ENCODE peak calls at places on chromosomes 2 and 18, in six cellular contexts. Y is cardiac fibroblast, G is astrocyte of the spinal cord, U is AG10803, Z is RWPE1, R is fibroblast of the aortic adventitia. L is an unnamed sample.

GRCh38 chr2:127165539-127165935 is 54.6 kb downstream of the CYP27C1 start:
- DNase-seq in U (no peak), R (no peak), Y (no peak), G (no peak), Z (no peak), L (no peak)

GRCh38 chr2:165953306-165953654 is 296 bp downstream of the TTC21B start:
- DNase-seq in G (no peak), Y (no peak), Z (no peak), R (no peak), U (no peak), L (no peak)

GRCh38 chr2:118221952-118222594 is 133.8 kb downstream of the INSIG2 start:
- DNase-seq in U (peak), Z (peak), R (peak), G (peak), Y (peak), L (no peak)

GRCh38 chr18:70490008-70490933 is 201.4 kb downstream of the SOCS6 start:
- DNase-seq in U (peak), Z (peak), G (peak), R (peak), Y (peak), L (no peak)

GRCh38 chr2:230218411-230218810 is 1.4 kb downstream of the SP110 start:
- DNase-seq in R (no peak), Y (no peak), Z (no peak), U (no peak), G (no peak), L (no peak)

GRCh38 chr2:223856021-223856420 is 18.6 kb upstream of the AP1S3 start:
- DNase-seq in G (no peak), U (no peak), Z (no peak), R (peak), Y (no peak), L (no peak)

GRCh38 chr2:180622122-180622918 is 358.1 kb upstream of the UBE2E3 start:
- DNase-seq in U (peak), G (peak), R (peak), Z (no peak), Y (peak), L (no peak)

GRCh38 chr2:159684796-159685195 is 27.5 kb upstream of the MARCHF7 start:
- DNase-seq in Z (peak), R (peak), U (peak), G (peak), Y (peak), L (no peak)

GRCh38 chr2:42875880-42876279 is 83.5 kb upstream of the HAAO start:
- DNase-seq in Z (no peak), Y (no peak), U (no peak), G (no peak), R (no peak), L (peak)

GRCh38 chr2:169276045-169276444 is 86.3 kb downstream of the LRP2 start:
- DNase-seq in Z (no peak), U (no peak), G (no peak), Y (peak), R (no peak), L (no peak)

GRCh38 chr2:118807668-118808428 is 39.6 kb downstream of the EN1 start:
- DNase-seq in Z (no peak), R (no peak), G (no peak), U (no peak), Y (no peak), L (no peak)

GRCh38 chr2:98088261-98088660 is 1.3 kb downstream of the VWA3B start:
- DNase-seq in Z (no peak), U (no peak), Y (no peak), G (no peak), R (no peak), L (no peak)

GRCh38 chr2:176188218-176188968 is at the start of gene HOXD1:
- DNase-seq in G (no peak), Y (no peak), Z (peak), R (no peak), U (peak), L (no peak)

GRCh38 chr2:75464348-75464946 is 96.3 kb downstream of the EVA1A start:
- DNase-seq in R (peak), G (peak), Y (peak), Z (peak), U (peak), L (no peak)

GRCh38 chr18:48546411-48546810 is 7.6 kb downstream of the CTIF start:
- DNase-seq in Z (no peak), Y (peak), R (peak), G (peak), U (peak), L (no peak)

GRCh38 chr2:233153146-233153798 is 93.1 kb downstream of the INPP5D start:
- DNase-seq in Z (no peak), G (no peak), R (no peak), Y (no peak), U (no peak), L (no peak)

GRCh38 chr2:151315381-151315903 is 26.0 kb upstream of the NMI start:
- DNase-seq in Z (no peak), G (peak), Y (peak), U (peak), R (peak), L (no peak)

GRCh38 chr2:181813963-181814565 is 77.5 kb upstream of the ITPRID2 start:
- DNase-seq in R (peak), Z (no peak), U (peak), Y (peak), G (peak), L (no peak)

GRCh38 chr2:65199891-65200290 is 27.7 kb upstream of the ACTR2 start:
- DNase-seq in U (peak), R (no peak), Y (peak), Z (no peak), G (peak), L (no peak)

GRCh38 chr2:164896634-164897033 is 55.0 kb upstream of the COBLL1 start:
- DNase-seq in R (peak), Z (peak), G (peak), Y (peak), U (peak), L (no peak)

GRCh38 chr2:110790907-110791306 is 58.5 kb downstream of the ACOXL start:
- DNase-seq in R (no peak), Z (no peak), U (no peak), G (no peak), Y (no peak), L (no peak)

GRCh38 chr2:201070966-201071304 is 536 bp downstream of the HYCC2 start:
- DNase-seq in Z (peak), R (peak), G (peak), U (peak), Y (peak), L (no peak)

GRCh38 chr2:173087214-173087581 is 11.6 kb downstream of the MAP3K20 start:
- DNase-seq in G (no peak), Y (peak), U (peak), R (no peak), Z (no peak), L (no peak)

GRCh38 chr2:213995400-213996105 is 415.3 kb upstream of the VWC2L start:
- DNase-seq in R (peak), U (peak), G (peak), Y (peak), Z (peak), L (no peak)

GRCh38 chr2:122750095-122750494 is 994.6 kb downstream of the TSN start:
- DNase-seq in R (no peak), G (no peak), U (no peak), Y (no peak), Z (no peak), L (no peak)

GRCh38 chr2:197904446-197904845 is 100.1 kb downstream of the PLCL1 start:
- DNase-seq in R (no peak), U (no peak), Z (no peak), G (no peak), Y (no peak), L (no peak)

GRCh38 chr18:23138470-23138869 is 3.2 kb downstream of the CABLES1 start:
- DNase-seq in R (no peak), G (no peak), U (no peak), Y (no peak), Z (no peak), L (no peak)

GRCh38 chr2:203396667-203397066 is 68.5 kb downstream of the ABI2 start:
- DNase-seq in U (no peak), Y (no peak), R (no peak), G (no peak), Z (no peak), L (no peak)

GRCh38 chr2:59622599-59623308 is 930.7 kb downstream of the BCL11A start:
- DNase-seq in Z (no peak), R (no peak), G (no peak), U (no peak), Y (no peak), L (no peak)

GRCh38 chr2:182597570-182597969 is 118.5 kb upstream of the DNAJC10 start:
- DNase-seq in R (peak), Z (no peak), Y (peak), G (no peak), U (no peak), L (no peak)

GRCh38 chr2:58629720-58630119 is 388.6 kb upstream of the FANCL start:
- DNase-seq in Z (no peak), R (no peak), U (no peak), Y (no peak), G (no peak), L (no peak)

GRCh38 chr2:129929321-129930290 is 49.9 kb upstream of the RAB6C start:
- DNase-seq in G (no peak), R (peak), Z (no peak), Y (peak), U (peak), L (no peak)

GRCh38 chr2:8525582-8526402 is 156.1 kb upstream of the ID2 start:
- DNase-seq in R (peak), U (no peak), Z (peak), Y (peak), G (peak), L (no peak)

GRCh38 chr2:47065771-47066380 is 89.2 kb downstream of the STPG4 start:
- DNase-seq in Y (peak), G (peak), R (peak), U (peak), Z (peak), L (no peak)

GRCh38 chr18:12883684-12884520 is at the start of gene PTPN2:
- DNase-seq in Y (peak), U (peak), R (peak), Z (peak), G (peak), L (peak)

GRCh38 chr2:121966663-121967062 is 211.2 kb downstream of the TSN start:
- DNase-seq in R (no peak), Z (no peak), Y (no peak), U (no peak), G (no peak), L (no peak)

DNA sequence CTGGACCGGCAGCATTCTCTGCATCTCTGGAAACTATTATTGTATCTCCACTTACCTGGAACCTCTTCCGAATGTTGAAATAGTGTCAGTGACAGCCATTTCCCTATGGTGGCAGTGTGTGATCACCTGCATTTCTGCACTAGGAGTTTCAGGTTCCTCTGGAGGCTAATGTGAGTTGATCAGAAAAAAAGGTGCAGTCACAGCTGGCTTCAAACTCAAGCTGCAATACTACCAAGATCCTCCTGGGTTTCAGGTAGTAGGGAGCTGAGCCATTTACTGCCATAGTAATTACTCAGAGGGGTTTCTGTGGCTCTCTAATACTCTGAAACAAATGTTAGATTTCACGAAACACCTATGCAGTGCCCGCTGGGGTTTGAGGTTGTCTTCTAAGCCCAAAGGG is 183.5 kb upstream of the OSR1 start:
- DNase-seq in R (no peak), Y (no peak), U (no peak), Z (no peak), G (no peak), L (no peak)
- TF ChIP-seq CTCF in R (no peak), Y (no peak), U (no peak), Z (no peak), G (no peak), L (no peak)

GRCh38 chr2:237165405-237166276 is 80.0 kb downstream of the COPS8 start:
- DNase-seq in Z (no peak), U (no peak), Y (peak), G (no peak), R (peak), L (no peak)
- TF ChIP-seq CTCF in Z (peak), U (peak), Y (peak), G (peak), R (peak), L (no peak)

GRCh38 chr18:38042496-38042895 is 476.9 kb upstream of the CELF4 start:
- DNase-seq in Y (no peak), R (no peak), U (no peak), G (no peak), Z (no peak), L (no peak)

GRCh38 chr18:38052879-38053590 is 487.4 kb upstream of the CELF4 start:
- DNase-seq in Z (no peak), R (no peak), U (no peak), G (no peak), Y (no peak), L (no peak)

DNA sequence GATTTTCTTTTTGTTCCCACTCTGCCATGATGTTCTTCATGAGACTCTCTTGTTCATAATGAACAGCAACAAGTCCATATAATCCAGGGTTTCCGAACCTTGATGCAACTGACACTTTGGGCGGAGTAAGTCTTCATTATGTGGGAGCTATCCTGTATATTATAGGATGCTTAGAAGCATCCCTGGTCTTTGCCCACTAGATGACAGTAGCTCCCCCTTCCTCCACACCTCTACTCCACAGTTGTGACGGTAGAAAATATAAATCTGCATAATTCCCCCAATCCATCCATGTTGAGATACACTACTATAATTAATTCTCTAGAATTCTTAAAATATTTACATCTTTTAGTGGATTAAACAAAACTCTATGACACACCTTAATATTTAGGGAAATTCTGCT is 482.2 kb upstream of the CELF4 start:
- DNase-seq in R (no peak), Z (no peak), Y (no peak), U (no peak), G (no peak), L (no peak)
- TF ChIP-seq CTCF in R (no peak), Z (no peak), Y (no peak), U (no peak), G (no peak), L (no peak)

GRCh38 chr2:20526666-20527065 is 79.8 kb downstream of the RHOB start:
- DNase-seq in R (no peak), Z (no peak), G (no peak), U (no peak), Y (no peak), L (no peak)
- TF ChIP-seq CTCF in R (no peak), Z (no peak), G (no peak), U (no peak), Y (no peak), L (no peak)

DNA sequence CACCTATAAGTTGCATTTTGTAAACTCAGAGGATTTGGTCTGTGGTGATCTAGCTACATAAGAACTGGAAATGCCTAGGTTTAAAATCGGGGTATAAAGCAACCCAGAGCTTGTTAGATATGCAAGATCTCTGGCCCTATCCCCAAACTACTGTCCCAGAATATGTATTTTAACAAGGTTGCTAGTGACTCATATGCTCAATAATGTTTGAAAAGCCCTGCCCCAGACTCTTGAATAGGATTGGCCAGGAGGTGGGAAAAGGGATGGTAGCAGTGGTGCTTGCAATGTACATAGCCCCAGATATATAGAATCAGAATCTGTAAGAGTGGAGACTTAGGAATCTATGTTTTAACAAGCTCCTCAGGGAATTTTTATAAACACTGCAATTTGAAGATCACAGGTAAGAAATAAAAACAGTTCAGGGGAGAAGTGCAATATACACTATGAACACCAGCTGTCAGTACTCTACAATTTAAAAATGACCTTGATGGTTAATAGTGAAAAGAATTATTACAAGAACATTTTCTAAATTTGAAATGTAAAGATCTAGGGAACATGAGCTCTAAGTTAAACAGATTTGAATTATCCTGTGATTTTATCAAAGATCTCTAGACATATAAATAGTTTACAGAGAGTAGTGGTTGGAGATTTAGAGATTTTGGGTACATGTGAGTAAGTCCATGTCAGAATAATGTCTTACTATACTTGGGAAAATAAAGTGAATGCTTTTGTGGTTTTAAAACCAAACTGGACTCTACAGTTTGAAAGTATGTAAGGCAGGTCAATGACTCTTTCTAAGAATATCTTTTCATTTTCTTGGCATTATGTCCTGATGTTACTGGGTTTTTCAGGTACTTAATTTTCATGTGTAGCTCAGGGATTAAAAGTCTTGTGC is 7.7 kb upstream of the MMADHC start:
- DNase-seq in Z (peak), U (peak), R (peak), G (peak), Y (peak), L (no peak)
- TF ChIP-seq CTCF in Z (peak), U (peak), R (peak), G (peak), Y (peak), L (no peak)

DNA sequence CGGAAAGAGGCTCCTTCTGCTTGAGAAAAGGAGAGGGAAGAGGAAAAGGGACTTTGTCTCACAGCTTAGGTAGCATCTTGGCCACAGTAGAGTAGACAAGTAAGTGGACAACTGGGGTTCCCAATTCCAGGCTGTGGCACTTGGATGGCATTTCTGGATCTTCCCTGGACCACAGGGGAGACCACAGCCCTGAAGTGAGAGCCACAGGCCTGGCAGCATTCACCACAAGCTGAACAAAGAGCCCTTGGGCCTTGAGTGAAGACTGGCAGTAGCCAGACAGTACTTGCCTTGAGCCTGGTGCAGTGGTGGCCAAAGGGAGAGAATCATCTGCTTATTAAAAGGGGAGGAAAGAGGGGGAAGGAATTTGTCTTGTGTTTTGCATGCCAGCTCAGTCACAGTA is 226.1 kb upstream of the KLHL14 start:
- DNase-seq in U (no peak), G (no peak), R (no peak), Y (no peak), Z (no peak), L (no peak)
- TF ChIP-seq CTCF in U (no peak), G (no peak), R (no peak), Y (no peak), Z (no peak), L (no peak)

DNA sequence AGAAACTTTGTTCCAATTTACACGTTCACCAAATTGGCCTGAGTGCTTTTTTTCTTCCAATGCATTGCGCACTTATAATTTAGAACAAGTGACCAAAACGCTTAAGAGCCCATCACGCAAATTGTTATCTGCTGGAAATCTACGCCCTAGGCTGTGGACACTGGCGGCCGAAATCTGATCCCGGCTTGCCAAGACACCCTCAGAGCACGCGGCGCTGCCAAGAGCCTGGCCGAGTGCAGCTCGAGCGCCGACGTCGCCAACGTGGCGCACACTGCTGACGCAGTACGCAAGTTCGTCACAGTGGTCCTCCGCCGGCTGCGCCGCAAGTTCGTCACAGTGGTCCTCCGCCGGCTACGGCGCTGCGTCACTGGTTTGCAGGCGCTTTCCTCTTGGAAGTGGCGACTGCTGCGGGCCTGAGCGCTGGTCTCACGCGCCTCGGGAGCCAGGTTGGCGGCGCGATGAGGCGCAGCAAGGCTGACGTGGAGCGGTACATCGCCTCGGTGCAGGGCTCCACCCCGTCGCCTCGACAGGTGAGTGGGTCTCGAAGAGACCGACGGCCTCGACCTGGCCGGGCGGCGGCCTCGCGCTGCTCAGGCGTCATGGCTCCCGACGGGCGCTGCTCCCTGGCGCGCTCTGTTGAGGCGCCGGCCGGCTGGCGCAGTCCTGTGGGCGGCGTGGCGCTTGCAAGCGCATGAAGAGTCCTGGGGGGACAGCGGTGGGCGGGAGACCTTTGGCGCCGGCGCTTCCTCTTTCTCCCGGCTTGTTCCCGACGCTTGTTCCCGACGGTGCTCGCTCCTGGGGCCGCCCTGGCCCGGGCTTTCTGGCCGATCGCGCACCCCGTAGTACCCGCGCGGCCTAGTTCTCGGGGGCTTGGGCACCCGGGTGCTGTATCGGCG is at the start of gene RANBP2:
- DNase-seq in U (peak), Y (peak), R (peak), Z (peak), G (peak), L (peak)
- TF ChIP-seq CTCF in U (no peak), Y (no peak), R (no peak), Z (no peak), G (no peak), L (no peak)

GRCh38 chr2:143841935-143842334 is 678.0 kb downstream of the ZEB2 start:
- DNase-seq in G (peak), Y (peak), U (peak), R (peak), Z (no peak), L (no peak)
- TF ChIP-seq CTCF in G (peak), Y (no peak), U (peak), R (peak), Z (no peak), L (no peak)